ENCODE peak calls at places on chromosomes 5 and 9, in five cellular contexts. T is GM23248, O is adrenal gland, V is fibroblast of lung, U is body of pancreas. B is an unnamed sample. For H3K27me3 and H3K36me3, the result is how much of the 10 kb centered on the place peaks cover.

GRCh38 chr5:135482383-135482933 is 30.3 kb upstream of the TIFAB start:
- DNase-seq in U (no peak), T (no peak), V (no peak), O (peak), B (no peak)

GRCh38 chr5:73617510-73618279 is 8.3 kb upstream of the ARHGEF28 start:
- DNase-seq in V (no peak), U (no peak), T (peak), O (peak), B (no peak)

GRCh38 chr9:87063246-87063645 is 115.9 kb upstream of the GAS1 start:
- DNase-seq in V (no peak), U (no peak), O (no peak), T (peak), B (no peak)

GRCh38 chr9:137658778-137659177 is 40.0 kb downstream of the EHMT1 start:
- DNase-seq in T (no peak), U (no peak), O (no peak), V (no peak), B (no peak)

GRCh38 chr5:33788922-33789321 is 102.9 kb downstream of the ADAMTS12 start:
- DNase-seq in V (peak), T (peak), U (no peak), O (no peak), B (no peak)

GRCh38 chr5:128349044-128349629 is 188.9 kb downstream of the FBN2 start:
- DNase-seq in U (peak), V (peak), O (no peak), T (no peak), B (no peak)

GRCh38 chr5:127295454-127295853 is 4.9 kb downstream of the MEGF10 start:
- DNase-seq in T (no peak), O (no peak), U (no peak), V (no peak), B (no peak)

GRCh38 chr9:111825468-111826145 is 30.9 kb upstream of the SHOC1 start:
- DNase-seq in T (peak), U (no peak), V (peak), O (no peak), B (no peak)

GRCh38 chr9:129981180-129981907 is 61.6 kb downstream of the FNBP1 start:
- DNase-seq in U (no peak), T (no peak), V (peak), O (peak), B (no peak)

GRCh38 chr5:78003914-78004313 is 227.8 kb upstream of the TBCA start:
- DNase-seq in T (no peak), U (no peak), O (no peak), V (no peak), B (no peak)

GRCh38 chr9:99299214-99300102 is 77.4 kb downstream of the SEC61B start:
- DNase-seq in O (peak), U (no peak), T (peak), V (peak), B (no peak)

GRCh38 chr5:40691894-40692293 is 12.2 kb downstream of the PTGER4 start:
- DNase-seq in O (no peak), V (no peak), T (no peak), U (no peak), B (no peak)

GRCh38 chr9:125325821-125326220 is 64.2 kb downstream of the GAPVD1 start:
- DNase-seq in T (peak), V (no peak), U (no peak), O (no peak), B (no peak)

GRCh38 chr9:92807757-92808725 is 43.4 kb upstream of the BICD2 start:
- DNase-seq in U (no peak), T (peak), V (no peak), O (no peak), B (no peak)

GRCh38 chr5:33850100-33850594 is 41.6 kb downstream of the ADAMTS12 start:
- DNase-seq in U (no peak), T (peak), V (peak), O (peak), B (peak)

GRCh38 chr5:76724871-76725270 is 8.9 kb downstream of the F2R start:
- DNase-seq in V (no peak), U (no peak), O (no peak), T (peak), B (no peak)

GRCh38 chr5:67257500-67257899 is 60.9 kb upstream of the CD180 start:
- DNase-seq in O (no peak), U (no peak), T (no peak), V (peak), B (no peak)

GRCh38 chr5:403995-404394 is 39.0 kb upstream of the EXOC3 start:
- DNase-seq in T (no peak), U (no peak), O (no peak), V (no peak), B (no peak)

GRCh38 chr5:53334431-53334941 is 145.9 kb upstream of the FST start:
- DNase-seq in V (peak), T (peak), U (no peak), O (no peak), B (no peak)

GRCh38 chr5:84614907-84615306 is 230.2 kb upstream of the EDIL3 start:
- DNase-seq in T (no peak), U (no peak), O (no peak), V (peak), B (no peak)

GRCh38 chr5:30030110-30030509 is 1163.4 kb upstream of the CDH6 start:
- DNase-seq in V (no peak), T (no peak), O (no peak), U (no peak), B (no peak)

GRCh38 chr5:116438979-116439554 is 135.6 kb downstream of the SEMA6A start:
- DNase-seq in O (no peak), U (no peak), T (no peak), V (no peak), B (no peak)

GRCh38 chr9:92707530-92707929 is 37.6 kb upstream of the IPPK start:
- DNase-seq in O (no peak), U (no peak), V (no peak), T (no peak), B (no peak)

GRCh38 chr5:94228791-94229190 is 389.6 kb downstream of the KIAA0825 start:
- DNase-seq in V (no peak), U (no peak), O (no peak), T (peak), B (no peak)

GRCh38 chr9:16704489-16705111 is 165.9 kb downstream of the BNC2 start:
- DNase-seq in V (peak), T (no peak), O (peak), U (peak), B (no peak)

GRCh38 chr5:16741007-16741406 is 124.2 kb upstream of the RETREG1 start:
- DNase-seq in T (peak), O (no peak), V (peak), U (no peak), B (no peak)

GRCh38 chr5:169354263-169354662 is 53.3 kb upstream of the SLIT3 start:
- DNase-seq in O (no peak), U (no peak), T (peak), V (peak), B (no peak)

GRCh38 chr5:24110019-24110615 is 534.7 kb downstream of the CDH10 start:
- DNase-seq in V (peak), T (peak), U (no peak), O (no peak), B (no peak)

GRCh38 chr5:141508808-141509611 is 20.1 kb downstream of the PCDHGC5 start:
- DNase-seq in T (peak), U (peak), V (peak), O (peak), B (peak)

GRCh38 chr9:126395439-126396212 is 69.0 kb downstream of the MVB12B start:
- DNase-seq in V (peak), U (no peak), T (peak), O (peak), B (no peak)

GRCh38 chr5:176848651-176849050 is 38.3 kb downstream of the UNC5A start:
- DNase-seq in U (no peak), V (no peak), T (no peak), O (no peak), B (no peak)
- H3K27me3 ChIP-seq in U (under half), V (under half), T (under half), O (under half), B (under half)

GRCh38 chr9:25397746-25398145 is 280.5 kb downstream of the TUSC1 start:
- DNase-seq in T (no peak), O (no peak), V (no peak), U (no peak), B (no peak)
- H3K4me3 ChIP-seq in T (no peak), O (no peak), V (no peak), U (no peak), B (no peak)

GRCh38 chr5:96743805-96744559 is 63.8 kb downstream of the ERAP1 start:
- DNase-seq in U (no peak), T (no peak), O (no peak), V (no peak), B (no peak)
- H3K36me3 ChIP-seq in U (under half), T (half or more), O (under half), V (under half), B (under half)

DNA sequence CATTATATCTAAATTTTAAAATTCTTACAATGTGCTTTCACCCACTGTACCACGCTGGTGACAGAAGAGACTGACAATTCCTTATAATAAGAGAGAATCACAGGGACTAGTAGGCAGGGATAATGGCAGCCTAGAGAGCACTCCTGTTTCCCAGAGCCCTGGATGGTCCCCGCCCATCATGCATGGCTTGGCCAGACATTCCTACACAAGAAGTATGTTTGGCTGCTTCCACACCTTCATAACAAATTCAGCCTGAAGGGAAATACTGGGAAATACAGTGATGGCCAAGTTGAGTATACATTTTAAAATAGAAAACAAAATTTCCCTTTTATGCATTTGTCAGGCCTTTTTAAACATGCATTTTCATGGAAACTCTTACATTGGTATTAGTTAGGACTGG is 193.5 kb upstream of the ELL2 start:
- DNase-seq in T (no peak), U (no peak), V (no peak), O (no peak), B (no peak)
- H3K27me3 ChIP-seq in T (under half), U (under half), V (under half), O (under half), B (under half)

GRCh38 chr5:176597417-176598389 is 12.3 kb downstream of the GPRIN1 start:
- DNase-seq in V (no peak), O (no peak), T (no peak), U (no peak), B (no peak)
- H3K4me3 ChIP-seq in V (no peak), O (peak), T (no peak), U (no peak), B (no peak)

GRCh38 chr5:154816891-154817492 is 33.4 kb downstream of the FAXDC2 start:
- DNase-seq in U (no peak), T (no peak), V (no peak), O (no peak), B (no peak)

GRCh38 chr5:154815684-154816247 is 34.6 kb downstream of the FAXDC2 start:
- DNase-seq in U (no peak), O (no peak), T (no peak), V (no peak), B (no peak)

GRCh38 chr5:154818459-154819116 is 31.8 kb downstream of the FAXDC2 start:
- DNase-seq in V (no peak), U (no peak), T (no peak), O (no peak), B (no peak)

GRCh38 chr5:154819546-154819945 is 30.9 kb downstream of the FAXDC2 start:
- DNase-seq in T (no peak), U (no peak), V (no peak), O (no peak), B (no peak)

DNA sequence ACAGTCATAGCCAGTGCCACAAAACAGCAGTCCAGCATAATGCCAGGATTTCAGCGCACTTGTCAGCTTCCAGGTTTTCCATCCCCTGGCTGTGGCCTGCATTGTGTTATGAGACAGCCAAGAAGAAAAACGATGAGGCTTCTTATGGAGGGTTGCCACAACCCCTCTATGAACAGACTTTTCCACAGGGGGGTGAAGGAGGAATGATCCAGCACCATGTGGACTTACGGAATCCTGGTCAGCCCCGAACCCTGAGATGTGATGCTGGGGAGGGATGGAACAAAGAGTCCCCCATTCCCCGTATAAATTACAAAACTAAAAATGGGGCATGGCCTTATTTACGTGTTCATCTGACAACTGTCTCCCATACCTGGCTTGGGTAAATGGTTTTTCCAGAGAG is 32.6 kb downstream of the FAXDC2 start:
- DNase-seq in U (no peak), V (no peak), O (no peak), T (no peak), B (no peak)
- H3K36me3 ChIP-seq in U (under half), V (under half), O (under half), T (under half), B (under half)

GRCh38 chr5:31637851-31638250 is 1.1 kb upstream of the PDZD2 start:
- DNase-seq in V (no peak), U (no peak), O (no peak), T (no peak), B (no peak)

GRCh38 chr5:31640024-31640423 is 1.1 kb downstream of the PDZD2 start:
- DNase-seq in T (no peak), V (no peak), U (no peak), O (no peak), B (no peak)

GRCh38 chr5:31638286-31638685 is 645 bp upstream of the PDZD2 start:
- DNase-seq in V (no peak), U (peak), O (peak), T (peak), B (no peak)

GRCh38 chr5:31639488-31640011 is 619 bp downstream of the PDZD2 start:
- DNase-seq in U (no peak), O (peak), V (no peak), T (no peak), B (no peak)

DNA sequence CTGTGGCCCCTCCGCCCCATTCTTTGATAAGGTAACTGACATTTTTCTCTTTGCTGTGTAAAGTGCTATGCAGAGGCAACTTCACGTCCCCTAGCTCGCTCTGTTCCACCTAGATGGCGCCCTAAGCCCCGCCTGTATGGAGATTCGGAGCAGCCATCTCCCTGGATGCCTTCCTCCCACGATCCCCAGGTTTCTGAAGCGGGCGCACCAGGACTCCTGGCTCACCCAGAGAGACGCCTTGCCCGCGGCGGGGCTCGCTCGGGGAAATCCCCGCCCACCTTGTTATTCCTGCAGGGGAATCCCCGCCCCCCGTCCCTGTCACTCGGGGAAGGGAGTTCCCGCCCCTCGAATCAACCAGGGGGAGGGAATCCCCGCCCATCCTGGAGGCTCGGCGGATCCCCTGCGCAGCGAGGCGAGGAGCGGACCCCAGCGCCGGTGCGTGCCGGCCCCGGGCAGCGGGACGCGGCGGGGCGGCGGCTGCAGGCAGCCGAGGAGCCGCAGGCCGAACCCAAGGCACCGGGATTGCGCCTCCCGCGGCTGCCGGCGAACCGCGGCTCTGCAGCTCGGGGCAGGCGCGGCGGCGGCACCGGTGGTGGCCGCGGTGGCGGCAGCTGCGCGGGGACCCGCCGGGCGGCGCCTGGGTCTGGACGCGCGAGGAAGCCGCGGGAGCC is at the start of gene PDZD2:
- DNase-seq in U (peak), T (peak), O (peak), V (peak), B (peak)
- H3K27me3 ChIP-seq in U (under half), T (under half), O (under half), V (under half), B (under half)

GRCh38 chr5:9534881-9535517 is 10.9 kb downstream of the SEMA5A start:
- DNase-seq in U (no peak), O (no peak), V (peak), T (no peak), B (no peak)
- H3K4me3 ChIP-seq in U (no peak), O (no peak), V (no peak), T (no peak), B (no peak)